ENCODE peak calls at places on chromosomes 1 and 21, in four cellular contexts. Z, T, R and F are unnamed samples.

GRCh38 chr1:88701275-88701674 is 17.2 kb downstream of the PKN2 start:
- DNase-seq in T (no peak), Z (no peak), R (no peak), F (no peak)

GRCh38 chr1:9825101-9826074 is 1.6 kb upstream of the CLSTN1 start:
- DNase-seq in T (peak), R (peak), Z (peak), F (no peak)

GRCh38 chr1:62912028-62912638 is 128.2 kb downstream of the ATG4C start:
- DNase-seq in Z (no peak), R (no peak), T (peak), F (no peak)

GRCh38 chr1:85047472-85048295 is 616 bp downstream of the MCOLN3 start:
- DNase-seq in Z (no peak), R (peak), T (no peak), F (no peak)

GRCh38 chr1:119141020-119141424 is 569 bp upstream of the WARS2 start:
- DNase-seq in T (no peak), Z (peak), R (peak), F (no peak)

GRCh38 chr1:109254621-109255096 is 5.3 kb downstream of the CELSR2 start:
- DNase-seq in T (no peak), R (no peak), Z (no peak), F (no peak)

GRCh38 chr21:17823846-17824245 is 4.7 kb upstream of the C21orf91 start:
- DNase-seq in T (no peak), Z (no peak), R (no peak), F (no peak)

GRCh38 chr21:45421071-45421845 is 16.3 kb downstream of the COL18A1 start:
- DNase-seq in R (no peak), T (no peak), Z (peak), F (no peak)

GRCh38 chr1:36657826-36658225 is 175.1 kb upstream of the CSF3R start:
- DNase-seq in Z (no peak), T (no peak), R (no peak), F (no peak)

GRCh38 chr1:29736582-29737188 is 500.4 kb downstream of the PTPRU start:
- DNase-seq in Z (no peak), R (peak), T (peak), F (no peak)

GRCh38 chr1:36115200-36115669 is 9.8 kb downstream of the COL8A2 start:
- DNase-seq in Z (no peak), R (no peak), T (peak), F (no peak)

GRCh38 chr1:27522148-27522859 is 32.3 kb upstream of the WASF2 start:
- DNase-seq in R (no peak), Z (no peak), T (peak), F (no peak)

GRCh38 chr1:7476402-7476801 is 294.7 kb upstream of the VAMP3 start:
- DNase-seq in T (no peak), Z (no peak), R (no peak), F (no peak)